ENCODE peak calls at places on chromosome 20, in six cellular contexts. U is epithelial cell of esophagus, T is mesothelial cell of epicardium, S is PC-9, H is astrocyte of the spinal cord, M is tibial artery. Q is an unnamed sample.

GRCh38 chr20:38458314-38458713 is 14.3 kb upstream of the RALGAPB start:
- DNase-seq in U (no peak), T (no peak), S (no peak), H (no peak), M (no peak), Q (no peak)

GRCh38 chr20:50649587-50649986 is 41.8 kb downstream of the RIPOR3 start:
- DNase-seq in U (no peak), T (no peak), S (peak), H (no peak), M (no peak), Q (no peak)

GRCh38 chr20:46087161-46087560 is 2.6 kb downstream of the NCOA5 start:
- DNase-seq in U (no peak), T (no peak), S (peak), H (peak), M (no peak), Q (peak)

GRCh38 chr20:50704514-50704913 is 13.2 kb upstream of the RIPOR3 start:
- DNase-seq in U (no peak), T (no peak), S (no peak), H (no peak), M (no peak), Q (no peak)

GRCh38 chr20:45833030-45833882 is at the start of gene SNX21:
- DNase-seq in U (peak), T (peak), S (peak), H (peak), M (peak), Q (peak)

GRCh38 chr20:24165336-24166126 is 177.0 kb upstream of the GGTLC1 start:
- DNase-seq in U (no peak), T (no peak), S (peak), H (no peak), M (no peak), Q (no peak)

GRCh38 chr20:36582322-36582721 is 8.9 kb downstream of the TGIF2 start:
- DNase-seq in U (no peak), T (no peak), S (no peak), H (no peak), M (no peak), Q (no peak)

GRCh38 chr20:58713801-58714339 is 21.3 kb downstream of the NPEPL1 start:
- DNase-seq in U (no peak), T (peak), S (no peak), H (no peak), M (peak), Q (no peak)

GRCh38 chr20:2237059-2237458 is 58.7 kb upstream of the TGM3 start:
- DNase-seq in U (peak), T (no peak), S (peak), H (peak), M (peak), Q (peak)

DNA sequence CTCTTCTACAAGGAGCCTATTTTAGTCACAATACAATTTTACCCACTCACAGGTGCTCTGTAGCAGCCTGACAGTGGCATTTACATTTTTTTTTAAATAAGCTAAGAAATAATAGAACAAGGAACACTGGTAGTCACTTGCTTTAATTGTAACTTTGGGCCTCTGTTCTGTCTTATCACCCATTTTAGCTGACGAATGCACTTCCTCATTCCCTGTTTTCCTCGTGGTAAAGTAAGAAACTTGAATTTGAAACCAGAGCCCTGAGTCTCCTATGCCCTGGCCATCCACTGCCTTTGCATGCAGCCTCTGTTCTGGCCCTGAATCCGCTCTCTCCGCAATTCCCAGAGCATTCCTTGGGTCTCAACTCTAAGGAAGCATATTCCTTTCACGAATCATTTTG is 550.6 kb downstream of the PTPRT start:
- DNase-seq in U (no peak), T (no peak), S (no peak), H (no peak), M (no peak), Q (no peak)
- TF ChIP-seq CTCF in U (no peak), T (no peak), S (no peak), H (no peak), M (no peak), Q (no peak)

GRCh38 chr20:47236639-47236900 is 119.9 kb downstream of the ZMYND8 start:
- DNase-seq in U (no peak), T (no peak), S (no peak), H (no peak), M (no peak), Q (no peak)
- TF ChIP-seq CTCF in U (no peak), T (no peak), S (no peak), H (no peak), M (no peak), Q (no peak)

GRCh38 chr20:53917145-53918009 is 153.0 kb downstream of the BCAS1 start:
- DNase-seq in U (peak), T (no peak), S (peak), H (no peak), M (peak), Q (no peak)

GRCh38 chr20:53916173-53916512 is 154.3 kb downstream of the BCAS1 start:
- DNase-seq in U (no peak), T (no peak), S (no peak), H (no peak), M (no peak), Q (no peak)

GRCh38 chr20:53914091-53914860 is 156.1 kb downstream of the BCAS1 start:
- DNase-seq in U (no peak), T (no peak), S (no peak), H (peak), M (no peak), Q (no peak)

GRCh38 chr20:53915459-53916172 is 154.8 kb downstream of the BCAS1 start:
- DNase-seq in U (peak), T (peak), S (peak), H (peak), M (peak), Q (peak)

GRCh38 chr20:53914861-53915458 is 155.4 kb downstream of the BCAS1 start:
- DNase-seq in U (no peak), T (no peak), S (no peak), H (peak), M (no peak), Q (no peak)
- TF ChIP-seq CTCF in U (no peak), T (no peak), S (no peak), H (peak), M (no peak), Q (no peak)

DNA sequence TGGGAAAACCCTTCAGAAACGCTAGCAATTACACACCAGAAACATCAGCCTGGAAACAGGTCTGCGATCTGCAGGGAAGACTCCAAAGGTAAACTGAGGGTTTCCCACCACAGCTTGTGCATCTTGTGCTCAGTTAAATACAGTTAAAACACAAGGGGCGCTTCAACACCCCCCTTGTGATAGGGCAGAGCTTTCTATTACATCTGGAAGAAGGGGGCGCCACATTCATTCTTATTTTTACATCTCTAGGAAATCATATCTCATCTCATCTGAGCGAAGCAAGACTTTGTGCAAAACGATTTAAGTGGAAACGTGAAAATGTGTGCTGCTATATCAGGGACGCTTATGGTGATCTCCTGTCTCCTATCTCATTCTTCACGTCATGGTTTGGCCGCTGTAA is 58.5 kb downstream of the PRND start:
- DNase-seq in U (no peak), T (no peak), S (no peak), H (no peak), M (no peak), Q (no peak)
- TF ChIP-seq CTCF in U (no peak), T (no peak), S (no peak), H (no peak), M (no peak), Q (no peak)

DNA sequence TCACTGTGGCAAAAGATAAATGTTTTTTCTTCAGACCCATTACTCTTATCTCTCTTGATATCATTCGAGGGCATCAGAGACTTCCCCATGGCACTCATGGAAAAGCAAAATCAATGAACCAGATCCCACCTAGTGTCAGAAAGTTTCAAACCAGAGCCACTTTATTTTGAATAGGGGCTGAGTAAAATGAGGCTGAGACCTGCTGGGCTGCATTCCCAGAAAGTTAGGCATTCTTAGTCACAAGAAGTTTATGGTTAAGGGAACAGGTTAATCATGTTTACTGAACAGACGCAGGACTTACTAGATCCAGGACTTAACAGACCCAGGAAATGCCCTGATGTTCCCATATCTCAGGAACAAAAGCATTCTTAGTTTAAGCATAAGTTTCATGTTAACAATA is 369.9 kb downstream of the BTBD3 start:
- DNase-seq in U (peak), T (no peak), S (peak), H (no peak), M (no peak), Q (peak)
- TF ChIP-seq CTCF in U (peak), T (no peak), S (no peak), H (no peak), M (no peak), Q (no peak)

DNA sequence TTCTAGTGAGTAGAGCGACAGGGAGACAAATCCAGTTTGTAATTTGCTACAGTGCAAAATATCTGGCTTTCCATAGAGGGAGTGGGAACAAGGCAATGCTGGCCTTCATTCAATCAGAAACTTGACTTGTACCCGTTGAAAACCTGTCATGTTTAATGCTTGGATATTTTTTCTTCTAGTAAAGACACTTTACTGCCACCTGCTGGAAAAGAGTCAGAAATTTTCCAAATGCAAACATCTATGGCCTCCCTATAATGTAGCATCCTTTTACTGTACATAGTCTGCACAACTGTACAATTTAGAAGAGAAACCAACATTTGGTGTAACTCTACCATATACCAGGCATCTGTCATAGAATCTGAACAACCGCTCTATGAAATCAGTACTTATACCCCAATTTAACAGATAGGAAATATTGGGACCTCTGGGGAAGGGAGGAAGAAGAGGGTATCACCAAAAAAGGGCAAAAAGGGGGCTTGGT is 16.7 kb upstream of the TBC1D20 start:
- DNase-seq in U (peak), T (no peak), S (no peak), H (peak), M (no peak), Q (peak)
- TF ChIP-seq CTCF in U (peak), T (peak), S (peak), H (peak), M (peak), Q (peak)

DNA sequence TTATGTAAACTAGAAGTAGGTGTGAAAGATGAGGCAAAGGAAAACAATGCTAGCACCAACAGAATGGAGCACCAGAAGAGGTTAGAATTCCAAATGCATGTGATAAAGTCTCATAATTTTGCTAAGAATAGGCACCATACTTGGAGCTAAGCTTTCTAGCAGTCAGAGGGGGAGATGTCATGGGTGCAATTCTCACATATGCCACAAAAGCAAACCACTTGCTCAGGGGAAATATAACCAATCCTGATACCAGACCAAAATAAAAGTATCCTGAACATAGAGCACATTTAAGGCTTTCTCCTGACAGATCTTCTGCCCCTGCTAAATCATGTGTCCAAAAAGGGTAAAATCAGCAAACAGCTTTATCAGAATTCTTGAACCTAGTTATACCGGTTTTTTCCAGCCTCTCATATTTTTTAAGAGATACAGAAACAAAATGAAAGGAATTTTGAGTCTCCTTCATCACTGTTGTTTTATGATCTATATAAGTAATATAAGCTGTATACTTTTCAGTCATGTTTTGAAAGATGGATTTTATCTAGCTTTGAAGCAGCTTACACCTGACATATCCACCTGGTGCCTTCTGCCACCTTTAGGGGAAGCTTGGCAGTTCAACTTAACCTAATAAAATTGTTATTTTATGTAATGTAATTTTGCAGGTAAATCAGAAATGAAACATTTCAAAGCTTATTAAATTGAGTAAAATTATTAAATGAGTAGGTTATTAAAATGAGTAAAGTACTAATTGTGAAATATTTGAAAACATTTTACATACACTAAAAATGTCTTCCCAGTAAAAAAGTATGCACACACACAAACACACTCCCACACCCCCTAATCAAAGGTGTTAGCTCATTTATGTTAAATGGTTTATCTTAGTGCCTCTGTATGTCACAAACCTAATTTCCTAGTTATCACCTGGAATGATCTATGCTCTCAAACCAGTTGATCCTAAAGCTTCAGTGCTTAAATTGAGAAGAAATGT is 2.8 kb downstream of the SPO11 start:
- DNase-seq in U (peak), T (no peak), S (peak), H (no peak), M (no peak), Q (peak)
- TF ChIP-seq CTCF in U (peak), T (no peak), S (peak), H (no peak), M (no peak), Q (peak)